ENCODE peak calls at places on chromosomes 1 and 21, in ten cellular contexts. C is right cardiac atrium; X is left cardiac atrium; K is activated CD4-positive, CD25-positive, alpha-beta regulatory T cell treated with anti-CD3 and anti-CD28 coated beads, Interleukin-2, amount 50 U/mL, for 24 hours; B is activated naive CD4-positive, alpha-beta T cell treated with anti-CD3 and anti-CD28 coated beads, Interleukin-2, amount 50 U/mL, for 72 hours; D is left lung; A is Right ventricle myocardium superior; W is T-cell; V is pancreas; F is activated CD8-positive, alpha-beta memory T cell treated with anti-CD3 and anti-CD28 coated beads, Interleukin-2, amount 10 ng/mL, durations not matched to agents 7 days and 5 days. Q is an unnamed sample.

GRCh38 chr21:45534591-45535331 is 7.5 kb downstream of the SLC19A1 start:
- ATAC-seq in C (peak; percentile 78), V (no peak), W (no peak), B (no peak), X (peak; percentile 75), A (peak; percentile 90), K (no peak), D (peak; percentile 34), F (no peak), Q (no peak)

GRCh38 chr1:238606457-238606856 is 715.7 kb upstream of the ZP4 start:
- ATAC-seq in D (no peak), A (no peak), K (no peak), B (no peak), W (no peak), F (no peak), C (no peak), X (no peak), V (no peak), Q (no peak)

GRCh38 chr1:163321311-163322305 is at the start of gene NUF2:
- ATAC-seq in X (peak; percentile 100), F (peak; percentile 96), V (peak; percentile 100), C (peak; percentile 100), D (peak; percentile 100), K (peak; percentile 98), W (peak; percentile 95), A (peak; percentile 100), B (peak; percentile 97), Q (peak; percentile 96)

GRCh38 chr1:115865704-115866380 is 24.9 kb upstream of the NHLH2 start:
- ATAC-seq in C (no peak), F (no peak), A (no peak), X (no peak), B (no peak), W (no peak), K (no peak), V (no peak), D (no peak), Q (no peak)

GRCh38 chr1:212224102-212224501 is 61.1 kb upstream of the PPP2R5A start:
- ATAC-seq in F (no peak), B (no peak), A (no peak), V (no peak), D (no peak), K (no peak), W (no peak), X (no peak), C (no peak), Q (peak; percentile 54)

GRCh38 chr1:176989754-176990153 is 174.8 kb downstream of the ASTN1 start:
- ATAC-seq in C (peak; percentile 29), F (no peak), D (no peak), A (peak; percentile 62), V (no peak), W (no peak), B (no peak), K (no peak), X (peak; percentile 34), Q (no peak)

GRCh38 chr1:20278692-20279130 is 12.0 kb upstream of the VWA5B1 start:
- ATAC-seq in F (no peak), V (no peak), X (no peak), A (no peak), W (no peak), K (no peak), B (no peak), C (no peak), D (no peak), Q (no peak)

GRCh38 chr1:31689821-31690220 is 14.0 kb downstream of the COL16A1 start:
- ATAC-seq in B (no peak), F (no peak), X (no peak), D (no peak), W (no peak), A (no peak), K (no peak), C (no peak), V (no peak), Q (no peak)

GRCh38 chr1:29258189-29258973 is 22.1 kb downstream of the PTPRU start:
- ATAC-seq in K (no peak), B (no peak), F (no peak), X (peak; percentile 51), V (no peak), W (no peak), D (no peak), C (peak; percentile 20), A (no peak), Q (no peak)

GRCh38 chr1:25615563-25616079 is 970 bp upstream of the MAN1C1 start:
- ATAC-seq in V (peak; percentile 4), X (peak; percentile 34), D (peak; percentile 17), W (peak; percentile 3), C (no peak), A (no peak), K (no peak), B (peak; percentile 2), F (peak; percentile 4), Q (peak; percentile 1)

GRCh38 chr1:26537951-26538352 is 8.4 kb downstream of the RPS6KA1 start:
- ATAC-seq in C (no peak), D (peak; percentile 35), B (no peak), V (no peak), X (no peak), W (no peak), A (peak; percentile 22), F (no peak), K (no peak), Q (no peak)

GRCh38 chr21:28758042-28758882 is 234.4 kb downstream of the LTN1 start:
- ATAC-seq in F (no peak), A (no peak), W (no peak), D (no peak), C (no peak), X (no peak), B (no peak), K (no peak), V (no peak), Q (no peak)

GRCh38 chr1:32939655-32940371 is 24.8 kb downstream of the RNF19B start:
- ATAC-seq in B (peak; percentile 74), F (peak; percentile 69), K (peak; percentile 55), D (peak; percentile 75), X (peak; percentile 92), W (no peak), C (peak; percentile 83), A (peak; percentile 73), V (no peak), Q (peak; percentile 76)

GRCh38 chr1:114468710-114469468 is 42.1 kb downstream of the TRIM33 start:
- ATAC-seq in C (no peak), B (peak; percentile 70), D (no peak), A (no peak), K (peak; percentile 85), X (peak; percentile 48), W (no peak), F (peak; percentile 55), V (no peak), Q (peak; percentile 80)